ENCODE peak calls at places on chromosomes 4 and X, in eight cellular contexts. H is aorta, G is lower leg skin, N is GM23248, A is suprapubic skin, V is H7, T is lower lobe of right lung, F is kidney. P is an unnamed sample.

GRCh38 chrX:77415161-77415560 is 32.0 kb upstream of the FGF16 start:
- DNase-seq in A (no peak), V (no peak), H (no peak), G (no peak), T (no peak), N (peak), F (no peak), P (peak)

GRCh38 chr4:27096142-27096824 is 235.6 kb downstream of the STIM2 start:
- DNase-seq in T (no peak), N (peak), F (no peak), G (peak), V (no peak), H (no peak), A (no peak), P (no peak)

GRCh38 chr4:3307060-3307459 is 14.2 kb downstream of the RGS12 start:
- DNase-seq in A (peak), F (peak), N (no peak), H (peak), G (peak), V (no peak), T (peak), P (no peak)

GRCh38 chr4:40314951-40315350 is 20.2 kb upstream of the CHRNA9 start:
- DNase-seq in N (peak), F (no peak), G (no peak), T (no peak), A (no peak), V (no peak), H (no peak), P (peak)

GRCh38 chrX:43605351-43605750 is 50.7 kb upstream of the MAOA start:
- DNase-seq in A (no peak), F (no peak), N (no peak), H (no peak), G (no peak), V (no peak), T (no peak), P (no peak)

GRCh38 chr4:2451821-2452785 is 16.8 kb upstream of the RNF4 start:
- DNase-seq in H (peak), F (peak), T (no peak), N (no peak), V (peak), G (no peak), A (no peak), P (no peak)

GRCh38 chrX:73563740-73564073 is 710 bp downstream of the CHIC1 start:
- DNase-seq in G (no peak), V (no peak), T (no peak), H (no peak), N (no peak), A (no peak), F (no peak), P (peak)

GRCh38 chr4:40323866-40324265 is 11.3 kb upstream of the CHRNA9 start:
- DNase-seq in T (no peak), G (peak), A (no peak), N (peak), V (peak), H (no peak), F (no peak), P (no peak)

GRCh38 chr4:125187221-125187620 is 127.5 kb upstream of the FAT4 start:
- DNase-seq in N (peak), A (no peak), G (no peak), H (no peak), T (no peak), V (no peak), F (no peak), P (peak)

GRCh38 chrX:109638158-109638557 is 13.2 kb upstream of the KCNE5 start:
- DNase-seq in G (no peak), H (no peak), V (no peak), A (no peak), T (no peak), F (no peak), N (no peak), P (no peak)

GRCh38 chr4:98645527-98645926 is 12.9 kb downstream of the TSPAN5 start:
- DNase-seq in G (no peak), H (no peak), A (no peak), V (no peak), T (no peak), F (no peak), N (no peak), P (no peak)

GRCh38 chr4:82376109-82376508 is 2.3 kb upstream of the HNRNPD start:
- DNase-seq in N (no peak), F (no peak), T (no peak), G (no peak), A (no peak), V (no peak), H (no peak), P (no peak)

GRCh38 chrX:71636438-71637252 is 18.3 kb upstream of the CXCR3 start:
- DNase-seq in H (no peak), N (no peak), G (no peak), V (no peak), T (no peak), F (no peak), A (no peak), P (no peak)

GRCh38 chr4:154073107-154073817 is 284.4 kb upstream of the SFRP2 start:
- DNase-seq in V (no peak), H (no peak), F (no peak), A (no peak), T (no peak), N (peak), G (no peak), P (peak)

DNA sequence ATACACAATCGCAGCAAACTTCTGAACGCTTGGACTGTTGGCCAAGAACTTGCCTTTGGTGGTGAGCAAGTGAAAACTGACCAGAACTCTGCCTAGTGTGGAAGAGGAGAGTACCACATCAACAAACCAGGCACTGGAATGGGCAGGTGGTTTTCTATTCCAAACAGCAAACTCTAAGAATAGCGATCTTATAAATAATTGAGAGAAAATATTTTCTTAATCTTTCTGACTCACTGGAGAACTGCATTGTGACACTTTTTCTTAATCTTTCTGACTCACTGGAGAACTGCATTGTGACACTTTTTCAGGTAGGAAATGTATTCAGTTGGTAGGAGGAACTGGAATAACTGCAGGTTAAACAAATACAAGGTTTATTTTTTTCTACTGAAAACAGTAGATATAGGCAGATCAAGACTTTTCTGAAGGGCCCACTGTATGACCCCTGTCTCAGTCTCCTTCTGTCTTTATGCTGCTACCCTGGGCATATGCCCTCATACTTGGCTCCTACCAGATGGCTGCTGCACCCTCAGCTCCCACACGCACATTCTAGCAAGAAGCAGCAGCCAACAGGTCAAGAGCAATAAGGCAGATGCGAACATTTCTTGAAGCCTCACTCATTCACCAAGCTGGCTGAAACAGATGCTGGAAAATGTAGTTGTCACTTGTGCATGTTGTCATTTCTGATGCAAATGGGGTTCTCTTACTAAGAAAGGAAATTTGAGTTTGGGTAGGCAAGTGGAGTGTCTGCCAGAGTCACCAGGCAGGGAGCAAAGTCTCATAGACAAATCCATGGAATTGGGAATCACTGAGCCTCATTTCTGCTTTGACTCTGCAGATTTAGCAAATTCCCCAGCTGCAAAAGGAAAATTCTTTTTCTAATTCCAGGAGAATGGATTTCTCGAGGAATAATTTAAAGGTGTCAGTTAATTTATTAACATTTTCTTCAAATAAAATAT is 57.3 kb upstream of the SORBS2 start:
- DNase-seq in V (no peak), G (no peak), A (no peak), F (no peak), T (no peak), H (no peak), N (no peak), P (no peak)
- H3K4me3 ChIP-seq in V (no peak), G (no peak), A (no peak), F (no peak), T (no peak), H (no peak), N (no peak), P (no peak)

GRCh38 chrX:95823796-95824195 is 860.8 kb upstream of the DIAPH2 start:
- DNase-seq in H (no peak), N (no peak), G (no peak), V (no peak), F (no peak), T (no peak), A (no peak), P (no peak)
- H3K4me3 ChIP-seq in H (no peak), N (no peak), G (no peak), V (no peak), F (no peak), T (no peak), A (no peak), P (no peak)

DNA sequence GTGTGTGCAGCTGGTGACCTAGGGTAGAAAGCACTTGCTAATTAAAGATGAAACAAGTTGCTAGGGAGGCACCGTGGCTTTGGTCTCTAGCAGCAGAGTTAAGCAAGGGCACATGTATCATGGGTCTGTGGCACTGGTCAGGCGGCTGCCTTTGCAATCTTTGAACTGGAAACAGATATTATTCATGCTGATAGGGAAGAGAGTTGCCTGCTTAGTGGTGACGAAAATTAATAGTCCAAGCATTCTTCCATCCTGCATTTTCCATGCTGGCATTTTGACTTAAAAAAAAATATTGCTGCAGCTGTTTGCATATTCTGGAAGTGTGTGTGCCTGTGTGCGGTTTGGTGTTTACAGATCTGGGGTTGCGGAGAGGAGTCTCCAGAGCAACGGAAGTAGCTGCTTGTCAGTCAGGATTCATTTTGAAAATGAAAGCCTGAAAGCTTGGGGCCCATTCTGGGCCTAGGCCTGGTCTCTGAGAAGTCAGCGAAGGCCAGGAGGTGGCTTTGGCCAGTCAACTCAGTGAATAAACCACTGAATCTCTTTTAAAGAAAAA is 2.3 kb upstream of the SOWAHD start:
- DNase-seq in A (no peak), V (no peak), G (no peak), N (no peak), F (no peak), T (peak), H (no peak), P (no peak)
- H3K4me3 ChIP-seq in A (no peak), V (no peak), G (no peak), N (no peak), F (no peak), T (no peak), H (no peak), P (no peak)

GRCh38 chr4:173531085-173531965 is 1.3 kb upstream of the HAND2 start:
- DNase-seq in V (peak), T (no peak), F (no peak), H (peak), N (peak), A (no peak), G (no peak), P (peak)
- H3K4me3 ChIP-seq in V (no peak), T (no peak), F (no peak), H (no peak), N (peak), A (peak), G (no peak), P (peak)

GRCh38 chr4:165875446-165875845 is 2.4 kb downstream of the TLL1 start:
- DNase-seq in A (no peak), H (no peak), T (no peak), V (no peak), F (no peak), G (no peak), N (no peak), P (no peak)

GRCh38 chr4:165874799-165875371 is 1.8 kb downstream of the TLL1 start:
- DNase-seq in H (no peak), G (peak), F (peak), T (peak), A (no peak), N (no peak), V (peak), P (peak)

GRCh38 chr4:165873298-165874071 is 448 bp downstream of the TLL1 start:
- DNase-seq in T (peak), F (peak), N (peak), V (peak), G (peak), A (peak), H (peak), P (peak)

GRCh38 chr4:165874072-165874798 is 1.2 kb downstream of the TLL1 start:
- DNase-seq in N (no peak), H (no peak), V (peak), A (peak), G (peak), F (no peak), T (no peak), P (peak)

GRCh38 chr4:165872443-165873297 is at the start of gene TLL1:
- DNase-seq in T (no peak), F (no peak), V (peak), A (no peak), H (no peak), N (no peak), G (peak), P (peak)
- H3K4me3 ChIP-seq in T (peak), F (peak), V (peak), A (peak), H (peak), N (peak), G (peak), P (peak)

GRCh38 chrX:42246814-42247213 is 323.5 kb upstream of the CASK start:
- DNase-seq in G (no peak), T (peak), V (no peak), F (no peak), A (no peak), N (peak), H (no peak), P (peak)

GRCh38 chrX:42242044-42242443 is 318.7 kb upstream of the CASK start:
- DNase-seq in V (no peak), N (peak), T (no peak), G (no peak), A (no peak), H (no peak), F (no peak), P (peak)

GRCh38 chrX:42241421-42241820 is 318.1 kb upstream of the CASK start:
- DNase-seq in H (no peak), V (no peak), T (no peak), G (no peak), A (no peak), N (peak), F (no peak), P (peak)

GRCh38 chrX:42248226-42248625 is 324.9 kb upstream of the CASK start:
- DNase-seq in A (no peak), N (no peak), G (no peak), F (no peak), H (no peak), V (no peak), T (no peak), P (peak)

DNA sequence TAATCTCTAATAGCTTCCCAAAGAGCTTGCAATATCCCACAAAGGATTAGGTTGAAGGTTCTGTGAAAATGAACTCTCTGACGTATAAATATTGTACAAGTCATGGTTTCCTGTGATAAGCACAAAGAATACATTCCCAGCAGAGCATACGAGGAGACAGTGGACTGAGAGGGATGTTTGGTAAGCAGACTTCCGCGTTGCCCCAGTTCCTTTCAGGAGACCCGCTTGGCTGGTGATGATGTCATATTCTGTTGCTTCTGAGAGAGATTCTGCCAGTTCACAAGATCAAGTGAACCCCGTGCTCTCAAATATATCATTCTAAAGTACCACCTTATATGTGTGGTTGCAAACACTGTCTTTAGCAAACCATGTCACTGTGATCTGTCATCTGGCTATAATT is 323.9 kb upstream of the CASK start:
- DNase-seq in H (no peak), V (no peak), G (no peak), F (no peak), N (peak), T (no peak), A (no peak), P (peak)
- H3K4me3 ChIP-seq in H (no peak), V (no peak), G (no peak), F (peak), N (peak), T (peak), A (peak), P (peak)

GRCh38 chr4:77990456-77990855 is 66.7 kb upstream of the FRAS1 start:
- DNase-seq in V (no peak), A (no peak), H (no peak), G (no peak), F (no peak), N (peak), T (no peak), P (no peak)
- H3K4me3 ChIP-seq in V (no peak), A (no peak), H (no peak), G (no peak), F (no peak), N (no peak), T (no peak), P (no peak)

DNA sequence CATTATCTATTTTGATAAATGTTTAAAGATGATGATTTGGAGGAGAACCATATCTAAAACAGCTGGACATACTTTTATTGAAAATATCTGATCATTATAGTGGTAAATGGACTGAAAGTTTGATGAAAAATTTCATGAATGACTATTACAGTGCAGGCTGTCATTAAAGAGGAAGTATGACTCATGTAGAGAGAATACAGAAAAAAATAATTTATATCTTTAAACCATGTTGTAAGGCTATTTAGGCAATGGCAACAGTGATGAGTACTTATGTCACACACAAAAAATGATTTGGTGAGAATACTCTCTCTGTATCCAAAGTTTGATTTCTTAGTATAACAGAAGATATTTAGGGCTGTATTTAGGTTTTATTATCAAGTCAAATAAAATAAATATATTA is 3.9 kb upstream of the GLRB start:
- DNase-seq in F (no peak), N (peak), V (no peak), A (no peak), T (no peak), G (no peak), H (no peak), P (peak)
- H3K4me3 ChIP-seq in F (no peak), N (no peak), V (no peak), A (no peak), T (no peak), G (no peak), H (no peak), P (no peak)

P was measured in fibroblast of pulmonary artery.